ENCODE peak calls at places on chromosomes 16 and 17, in six cellular contexts. A is ovary, E is cardiac muscle cell, L is AG10803, G is prostate gland, P is right cardiac atrium. S is an unnamed sample.

GRCh38 chr16:82135844-82136243 is 34.2 kb downstream of the MPHOSPH6 start:
- DNase-seq in A (no peak), L (no peak), G (no peak), E (no peak), P (no peak), S (no peak)

GRCh38 chr16:11949527-11949926 is 7.7 kb upstream of the NPIPB2 start:
- DNase-seq in P (no peak), A (no peak), L (peak; percentile 60), G (peak; percentile 16), E (peak; percentile 46), S (peak; percentile 41)

GRCh38 chr16:55662641-55663040 is 6.9 kb downstream of the SLC6A2 start:
- DNase-seq in E (no peak), G (no peak), L (peak; percentile 64), P (no peak), A (no peak), S (no peak)

GRCh38 chr17:57539528-57540301 is 205.4 kb downstream of the CCDC182 start:
- DNase-seq in A (no peak), L (no peak), G (no peak), P (no peak), E (no peak), S (no peak)

GRCh38 chr16:4487955-4488481 is 11.8 kb downstream of the HMOX2 start:
- DNase-seq in P (no peak), G (peak; percentile 44), A (no peak), E (peak; percentile 92), L (peak; percentile 67), S (no peak)

GRCh38 chr16:51440096-51440495 is 289.0 kb upstream of the SALL1 start:
- DNase-seq in L (peak; percentile 20), G (no peak), P (no peak), A (no peak), E (no peak), S (no peak)

GRCh38 chr16:64700628-64701027 is 421.2 kb downstream of the CDH11 start:
- DNase-seq in E (no peak), A (no peak), P (no peak), G (no peak), L (no peak), S (no peak)

GRCh38 chr16:48971571-48972071 is 310.0 kb downstream of the CBLN1 start:
- DNase-seq in G (no peak), E (no peak), L (peak; percentile 16), P (no peak), A (no peak), S (no peak)

GRCh38 chr16:3879887-3880564 is 487 bp downstream of the CREBBP start:
- DNase-seq in G (peak; percentile 69), E (peak; percentile 71), L (peak; percentile 53), P (peak; percentile 92), A (peak; percentile 84), S (peak; percentile 81)

GRCh38 chr16:80407265-80407987 is 133.4 kb upstream of the DYNLRB2 start:
- DNase-seq in E (no peak), G (no peak), A (no peak), L (no peak), P (no peak), S (no peak)

GRCh38 chr17:43559161-43559816 is 13.1 kb upstream of the ETV4 start:
- DNase-seq in G (no peak), E (no peak), P (no peak), A (no peak), L (peak; percentile 45), S (no peak)

GRCh38 chr17:47856830-47857229 is 5.9 kb upstream of the SP6 start:
- DNase-seq in A (no peak), G (no peak), E (no peak), P (no peak), L (no peak), S (no peak)

GRCh38 chr16:30760577-30761426 is 1.1 kb downstream of the CFAP119 start:
- DNase-seq in L (no peak), E (no peak), P (peak; percentile 5), G (no peak), A (peak; percentile 21), S (no peak)

GRCh38 chr17:6476061-6476833 is 32.0 kb downstream of the PIMREG start:
- DNase-seq in P (no peak), A (no peak), G (no peak), E (no peak), L (no peak), S (no peak)

DNA sequence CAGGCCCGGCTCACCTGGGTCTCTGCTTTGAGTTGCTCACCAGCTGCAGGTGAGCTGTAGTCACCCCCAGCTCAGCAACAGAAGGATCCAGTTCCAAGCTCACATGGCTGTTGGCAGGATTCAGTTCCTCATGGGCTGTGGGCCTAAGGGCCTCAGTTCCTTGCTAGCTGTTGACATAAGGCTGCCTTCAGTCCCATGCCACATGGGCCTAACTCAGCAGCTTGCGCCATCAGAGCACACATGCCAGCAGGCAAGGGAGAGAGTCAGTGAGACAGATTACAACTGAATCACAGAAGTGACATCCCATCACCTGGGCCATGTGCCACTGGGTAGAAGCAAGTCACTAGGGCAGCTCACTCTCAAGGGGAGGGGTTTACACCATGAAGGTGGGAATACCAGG is 24.7 kb downstream of the PSMD7 start:
- DNase-seq in P (no peak), A (no peak), G (peak; percentile 43), L (peak; percentile 23), E (no peak), S (no peak)
- H3K4me3 ChIP-seq in P (no peak overlapping the region), A (no peak overlapping the region), G (no peak overlapping the region), L (no peak overlapping the region), E (no peak overlapping the region), S (no peak overlapping the region)

GRCh38 chr17:2975469-2975958 is 87.9 kb downstream of the OR1D5 start:
- DNase-seq in A (peak; percentile 63), P (no peak), L (no peak), E (peak; percentile 54), G (peak; percentile 61), S (peak; percentile 27)
- H3K4me3 ChIP-seq in A (peak overlapping the region; percentile 37), P (no peak overlapping the region), L (no peak overlapping the region), E (no peak overlapping the region), G (peak overlapping the region; percentile 39), S (peak overlapping the region; percentile 11)

GRCh38 chr17:68860941-68861340 is 94.3 kb downstream of the ABCA8 start:
- DNase-seq in A (no peak), E (no peak), L (no peak), P (no peak), G (no peak), S (no peak)
- H3K4me3 ChIP-seq in A (no peak overlapping the region), E (no peak overlapping the region), L (no peak overlapping the region), P (no peak overlapping the region), G (no peak overlapping the region), S (no peak overlapping the region)

DNA sequence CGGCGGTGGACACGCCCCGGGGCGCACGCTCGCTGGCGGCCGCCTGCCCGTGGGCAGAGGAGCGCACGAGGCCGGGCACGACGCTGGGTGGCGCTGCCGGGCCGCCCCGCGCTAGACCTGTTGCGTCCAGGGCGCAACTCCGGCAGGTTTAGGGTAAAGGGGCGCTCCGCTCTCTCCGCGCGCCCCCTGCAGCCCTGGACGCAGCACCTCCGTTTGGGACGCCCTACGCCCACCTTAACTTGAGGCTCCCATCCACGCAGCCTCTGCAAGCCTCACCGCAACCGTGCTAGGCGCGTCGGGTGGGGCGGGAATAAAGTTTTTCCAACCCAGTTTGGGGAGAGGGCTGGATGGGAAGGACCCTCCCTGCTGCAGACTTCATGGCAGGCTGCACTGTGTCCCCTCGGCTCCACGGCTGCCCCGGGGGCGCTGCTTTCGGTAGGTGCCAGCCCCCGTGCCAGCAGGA is 299 bp upstream of the SYT17 start:
- DNase-seq in L (peak; percentile 27), A (peak; percentile 31), P (peak; percentile 91), G (peak; percentile 71), E (peak; percentile 80), S (peak; percentile 78)
- H3K4me3 ChIP-seq in L (no peak overlapping the region), A (peak overlapping the region; percentile 40), P (peak overlapping the region; percentile 55), G (peak overlapping the region; percentile 64), E (peak overlapping the region; percentile 52), S (peak overlapping the region; percentile 26)

GRCh38 chr17:78132086-78132676 is 1.6 kb downstream of the TMC8 start:
- DNase-seq in G (peak; percentile 49), E (no peak), L (no peak), P (peak; percentile 79), A (no peak), S (peak; percentile 37)

GRCh38 chr17:78131172-78132085 is 858 bp downstream of the TMC8 start:
- DNase-seq in L (no peak), P (peak; percentile 75), E (no peak), A (no peak), G (no peak), S (no peak)

GRCh38 chr17:78129385-78130079 is 977 bp upstream of the TMC6 start:
- DNase-seq in P (peak; percentile 65), E (no peak), L (no peak), A (no peak), G (no peak), S (no peak)

GRCh38 chr17:78130080-78130438 is 512 bp upstream of the TMC8 start:
- DNase-seq in G (no peak), A (no peak), L (no peak), P (no peak), E (no peak), S (no peak)

DNA sequence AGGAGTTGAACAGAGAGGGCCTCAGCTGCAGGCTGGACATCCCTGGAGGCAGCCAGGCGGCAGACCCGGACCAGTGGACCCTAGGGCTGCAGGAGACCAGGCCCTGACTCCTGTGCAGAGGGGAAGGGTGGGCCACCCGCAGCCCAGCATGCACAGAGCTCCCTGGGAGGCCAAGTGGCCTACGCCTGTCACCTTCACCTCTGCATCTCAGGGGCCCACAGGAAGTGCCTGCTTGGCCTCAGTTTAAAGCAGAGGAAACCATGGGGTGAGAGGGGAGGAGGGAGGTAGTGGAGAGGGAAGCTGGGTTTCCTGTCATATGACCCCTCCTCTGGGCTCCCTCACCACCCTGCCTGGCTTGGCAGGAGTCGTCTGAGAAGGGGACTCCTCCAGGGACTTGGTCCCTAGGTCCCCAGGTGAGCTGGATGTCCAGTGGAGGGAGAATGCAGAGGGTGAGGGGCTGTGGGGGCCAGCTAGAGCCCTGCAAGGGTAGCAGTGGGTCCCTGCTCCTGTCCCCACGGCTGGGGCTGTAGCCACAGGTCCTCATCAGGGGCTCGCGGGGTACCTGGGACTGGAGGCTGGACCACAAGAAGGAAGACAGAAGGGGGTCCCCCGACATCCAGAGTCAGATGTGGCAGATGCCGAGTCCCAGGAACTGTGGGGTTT is at the start of gene TMC8:
- DNase-seq in L (no peak), E (no peak), G (no peak), A (no peak), P (peak; percentile 70), S (no peak)
- H3K4me3 ChIP-seq in L (no peak within 1 kb of the TSS), E (no peak within 1 kb of the TSS), G (peak within 1 kb of the TSS; percentile 13), A (no peak within 1 kb of the TSS), P (peak within 1 kb of the TSS; percentile 7), S (no peak within 1 kb of the TSS)

GRCh38 chr16:23506606-23506994 is 3.7 kb downstream of the GGA2 start:
- DNase-seq in G (no peak), E (no peak), A (no peak), L (no peak), P (no peak), S (no peak)
- H3K4me3 ChIP-seq in G (no peak overlapping the region), E (no peak overlapping the region), A (no peak overlapping the region), L (no peak overlapping the region), P (no peak overlapping the region), S (no peak overlapping the region)

DNA sequence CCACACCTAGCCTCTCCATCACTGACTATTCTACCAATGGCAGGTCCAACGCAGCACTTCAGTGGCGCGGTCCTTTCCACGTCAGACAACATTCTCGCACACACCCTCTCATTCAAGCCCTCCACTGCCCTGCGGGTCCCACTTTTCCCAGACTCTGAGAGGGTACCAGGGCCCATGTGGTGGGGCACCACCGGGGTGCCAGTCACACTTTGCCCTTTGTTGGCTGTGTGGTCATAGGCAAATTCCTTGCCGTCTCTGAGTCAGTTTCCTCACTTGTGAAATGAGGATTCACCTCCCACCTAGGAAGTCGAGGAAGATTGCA is 1.1 kb downstream of the PLCD3 start:
- DNase-seq in E (no peak), A (no peak), L (no peak), P (peak; percentile 39), G (no peak), S (no peak)
- H3K4me3 ChIP-seq in E (no peak overlapping the region), A (peak overlapping the region; percentile 67), L (peak overlapping the region; percentile 86), P (peak overlapping the region; percentile 94), G (peak overlapping the region; percentile 58), S (peak overlapping the region; percentile 88)

S was measured in HAP-1.